ENCODE peak calls at places on chromosomes 16 and 17, in six cellular contexts. K is aorta, Y is H7, Q is astrocyte of the cerebellum, G is SJSA1, L is esophagus squamous epithelium. X is an unnamed sample.
A peak's percentile ranks its signal among the peaks of the same experiment; 100 is the strongest.

GRCh38 chr17:62882284-62882683 is 74.2 kb upstream of the MARCHF10 start:
- DNase-seq in L (no peak), Q (no peak), G (no peak), K (no peak), Y (no peak), X (no peak)

GRCh38 chr16:52318259-52319008 is 228.5 kb downstream of the TOX3 start:
- DNase-seq in K (no peak), L (no peak), Y (no peak), Q (no peak), G (no peak), X (no peak)

GRCh38 chr16:88347656-88348376 is 34.9 kb upstream of the ZNF469 start:
- DNase-seq in Q (no peak), K (peak; percentile 59), L (no peak), Y (peak; percentile 61), G (no peak), X (no peak)

GRCh38 chr16:88957887-88958577 is 19.0 kb downstream of the CBFA2T3 start:
- DNase-seq in K (no peak), Y (no peak), L (no peak), G (no peak), Q (no peak), X (no peak)

GRCh38 chr17:58320163-58320558 is 8.4 kb downstream of the TSPOAP1 start:
- DNase-seq in Y (no peak), L (no peak), K (peak; percentile 59), G (no peak), Q (no peak), X (peak; percentile 27)

GRCh38 chr17:76537288-76537577 is 276 bp downstream of the CYGB start:
- DNase-seq in K (no peak), Y (peak; percentile 89), G (no peak), Q (no peak), L (no peak), X (no peak)

GRCh38 chr17:71208111-71208704 is 912.6 kb upstream of the SOX9 start:
- DNase-seq in Y (no peak), Q (no peak), K (no peak), G (no peak), L (no peak), X (no peak)

GRCh38 chr16:776824-777223 is 11.4 kb downstream of the RPUSD1 start:
- DNase-seq in Y (no peak), L (no peak), G (no peak), Q (no peak), K (no peak), X (no peak)

GRCh38 chr16:71919033-71919432 is 23.7 kb downstream of the IST1 start:
- DNase-seq in Q (no peak), G (no peak), Y (no peak), L (no peak), K (no peak), X (no peak)

GRCh38 chr17:6019959-6020358 is 50.2 kb upstream of the WSCD1 start:
- DNase-seq in Q (no peak), K (no peak), L (no peak), G (no peak), Y (no peak), X (no peak)

GRCh38 chr17:65742433-65743312 is 181.2 kb upstream of the AXIN2 start:
- DNase-seq in G (peak; percentile 84), L (no peak), K (no peak), Q (peak; percentile 88), Y (no peak), X (no peak)
- H3K4me3 ChIP-seq in G (no peak overlapping the region), L (no peak overlapping the region), K (no peak overlapping the region), Q (no peak overlapping the region), Y (no peak overlapping the region), X (no peak overlapping the region)

DNA sequence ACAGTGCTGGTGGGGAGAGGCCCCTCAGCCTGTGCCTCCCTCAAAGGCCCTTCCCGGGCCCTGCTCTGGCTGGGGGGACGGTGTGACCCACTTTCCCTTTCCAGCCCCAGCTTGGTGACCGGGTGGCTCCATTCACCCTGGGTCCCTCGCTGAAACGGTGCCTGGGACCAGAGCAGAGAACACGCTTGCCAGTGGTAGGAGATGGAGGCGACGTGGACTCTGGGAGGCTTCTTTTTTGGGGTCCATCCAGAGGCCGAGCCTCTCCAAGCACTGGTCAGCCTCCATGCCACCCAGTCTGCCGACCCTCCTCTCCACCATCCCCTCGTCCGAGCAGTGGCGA is 7.7 kb downstream of the CENPX start:
- DNase-seq in G (no peak), Q (no peak), L (no peak), K (no peak), Y (no peak), X (no peak)
- H3K4me3 ChIP-seq in G (no peak overlapping the region), Q (no peak overlapping the region), L (no peak overlapping the region), K (no peak overlapping the region), Y (no peak overlapping the region), X (no peak overlapping the region)

GRCh38 chr17:75013077-75013391 is 564 bp downstream of the MRPL58 start:
- DNase-seq in L (no peak), Q (no peak), K (no peak), G (no peak), Y (no peak), X (no peak)
- H3K4me3 ChIP-seq in L (peak overlapping the region; percentile 84), Q (peak overlapping the region; percentile 82), K (peak overlapping the region; percentile 22), G (peak overlapping the region; percentile 85), Y (peak overlapping the region; percentile 96), X (peak overlapping the region; percentile 95)

GRCh38 chr16:28063611-28064061 is at the start of gene GSG1L:
- DNase-seq in G (no peak), Y (peak; percentile 81), L (no peak), K (no peak), Q (no peak), X (no peak)
- H3K4me3 ChIP-seq in G (no peak within 1 kb of the TSS), Y (peak within 1 kb of the TSS; percentile 52), L (peak within 1 kb of the TSS; percentile 56), K (peak within 1 kb of the TSS; percentile 77), Q (peak within 1 kb of the TSS; percentile 26), X (peak within 1 kb of the TSS; percentile 61)

GRCh38 chr16:2019500-2019899 is at the start of gene NPW:
- DNase-seq in L (no peak), Q (no peak), K (no peak), Y (peak; percentile 92), G (no peak), X (no peak)
- H3K4me3 ChIP-seq in L (peak within 1 kb of the TSS; percentile 50), Q (peak within 1 kb of the TSS; percentile 26), K (no peak within 1 kb of the TSS), Y (peak within 1 kb of the TSS; percentile 48), G (no peak within 1 kb of the TSS), X (peak within 1 kb of the TSS; percentile 19)

GRCh38 chr17:50289268-50289667 is 15.0 kb downstream of the TMEM92 start:
- DNase-seq in Q (no peak), G (no peak), Y (no peak), L (no peak), K (no peak), X (no peak)
- H3K4me3 ChIP-seq in Q (peak overlapping the region; percentile 34), G (no peak overlapping the region), Y (no peak overlapping the region), L (peak overlapping the region; percentile 36), K (peak overlapping the region; percentile 6), X (no peak overlapping the region)